ENCODE peak calls at places on chromosomes 12 and 14, in five cellular contexts. B, J, F, V and P are unnamed samples.
A peak's percentile ranks its signal among the peaks of the same experiment; 100 is the strongest.

GRCh38 chr12:56929780-56930179 is 4.4 kb downstream of the SDR9C7 start:
- DNase-seq in F (no peak), V (no peak), J (no peak), B (no peak), P (no peak)

GRCh38 chr12:98909749-98910148 is 264.7 kb downstream of the APAF1 start:
- DNase-seq in V (no peak), F (no peak), B (no peak), J (no peak), P (no peak)

GRCh38 chr14:73958591-73958990 is 8.5 kb downstream of the COQ6 start:
- DNase-seq in F (no peak), J (no peak), V (no peak), B (no peak), P (no peak)

GRCh38 chr12:76820888-76821482 is 57.1 kb downstream of the ZDHHC17 start:
- DNase-seq in V (no peak), J (peak; percentile 4), F (no peak), B (no peak), P (peak; percentile 14)

GRCh38 chr14:102049258-102050025 is 37.4 kb downstream of the HSP90AA1 start:
- DNase-seq in B (no peak), V (no peak), J (no peak), F (no peak), P (no peak)

GRCh38 chr12:110355080-110355479 is 48.4 kb downstream of the ANAPC7 start:
- DNase-seq in V (no peak), J (no peak), B (peak; percentile 59), F (no peak), P (peak; percentile 87)

GRCh38 chr12:5441497-5442236 is 9.8 kb downstream of the NTF3 start:
- DNase-seq in F (no peak), B (no peak), J (no peak), V (no peak), P (no peak)

GRCh38 chr14:104865631-104866441 is 768 bp downstream of the CEP170B start:
- DNase-seq in B (no peak), V (no peak), F (no peak), J (peak; percentile 32), P (peak; percentile 35)

GRCh38 chr14:87712386-87713113 is 280.4 kb downstream of the GALC start:
- DNase-seq in F (no peak), V (no peak), J (no peak), B (no peak), P (no peak)

GRCh38 chr14:97251423-97252155 is 454.4 kb downstream of the VRK1 start:
- DNase-seq in F (no peak), J (no peak), B (no peak), V (no peak), P (no peak)